ENCODE peak calls at places on chromosome 14, in ten cellular contexts. C is OCI-LY7, S is WTC11, A is epithelial cell of esophagus, V is AG09319, G is mucosa of descending colon, B is AG10803, K is IMR-90, U is neural crest cell, L is fibroblast of pulmonary artery. D is an unnamed sample.

GRCh38 chr14:106843951-106844483 is 1317.6 kb downstream of the TMEM121 start:
- DNase-seq in G (peak), L (no peak), C (peak), B (no peak), V (no peak), A (no peak), S (no peak), U (no peak), K (no peak), D (peak)

GRCh38 chr14:60775296-60775695 is 40.7 kb downstream of the MNAT1 start:
- DNase-seq in V (no peak), K (peak), S (no peak), C (no peak), A (peak), B (peak), U (no peak), L (peak), G (no peak), D (no peak)

GRCh38 chr14:74505831-74506230 is 12.3 kb downstream of the ISCA2 start:
- DNase-seq in A (no peak), G (peak), C (peak), L (no peak), V (no peak), K (no peak), U (no peak), S (no peak), B (no peak), D (no peak)

GRCh38 chr14:96739511-96739910 is 57.7 kb upstream of the VRK1 start:
- DNase-seq in U (no peak), B (no peak), A (no peak), S (no peak), L (no peak), V (no peak), K (no peak), C (no peak), G (no peak), D (no peak)

GRCh38 chr14:37013116-37013515 is 159.3 kb downstream of the SLC25A21 start:
- DNase-seq in C (no peak), G (no peak), L (no peak), S (no peak), V (no peak), B (no peak), K (no peak), U (no peak), A (no peak), D (no peak)

GRCh38 chr14:41609704-41610183 is 3.1 kb downstream of the LRFN5 start:
- DNase-seq in K (peak), U (peak), G (no peak), B (peak), V (no peak), L (peak), A (no peak), S (peak), C (no peak), D (no peak)

GRCh38 chr14:43790681-43791080 is 716.4 kb downstream of the FSCB start:
- DNase-seq in V (no peak), S (no peak), B (no peak), K (no peak), G (no peak), A (peak), C (no peak), L (no peak), U (no peak), D (no peak)

GRCh38 chr14:73977896-73978295 is 27.8 kb downstream of the COQ6 start:
- DNase-seq in K (peak), A (peak), G (no peak), V (no peak), L (peak), U (no peak), B (no peak), C (no peak), S (no peak), D (no peak)

GRCh38 chr14:88559852-88560251 is 3.0 kb upstream of the ZC3H14 start:
- DNase-seq in L (peak), V (no peak), B (peak), C (peak), K (peak), U (no peak), A (peak), G (no peak), S (no peak), D (peak)

GRCh38 chr14:46197856-46198255 is 453.7 kb downstream of the RPL10L start:
- DNase-seq in L (no peak), A (no peak), G (no peak), B (no peak), K (no peak), V (no peak), S (no peak), C (no peak), U (no peak), D (no peak)

GRCh38 chr14:51248041-51248987 is 8.3 kb downstream of the TMX1 start:
- DNase-seq in B (no peak), G (no peak), U (no peak), K (no peak), A (no peak), S (no peak), C (peak), L (no peak), V (no peak), D (no peak)

GRCh38 chr14:27605298-27605697 is 1007.5 kb upstream of the NOVA1 start:
- DNase-seq in L (peak), K (no peak), G (no peak), C (no peak), U (no peak), S (no peak), V (no peak), B (no peak), A (peak), D (no peak)

GRCh38 chr14:89343356-89343755 is 73.7 kb downstream of the FOXN3 start:
- DNase-seq in U (no peak), L (no peak), S (no peak), A (no peak), K (no peak), B (no peak), V (no peak), G (no peak), C (no peak), D (no peak)

GRCh38 chr14:20732477-20732876 is 13.2 kb upstream of the EDDM3A start:
- DNase-seq in K (no peak), V (no peak), S (no peak), A (no peak), G (no peak), L (no peak), B (no peak), C (no peak), U (no peak), D (no peak)

GRCh38 chr14:101250336-101250947 is 310.9 kb upstream of the DIO3 start:
- DNase-seq in G (no peak), U (no peak), S (no peak), C (no peak), L (no peak), B (no peak), A (no peak), V (no peak), K (no peak), D (no peak)

GRCh38 chr14:58755026-58755929 is 117.5 kb downstream of the DACT1 start:
- DNase-seq in S (no peak), G (peak), U (no peak), L (no peak), A (no peak), B (no peak), K (no peak), V (no peak), C (no peak), D (no peak)

GRCh38 chr14:88479574-88479987 is 75.2 kb downstream of the PTPN21 start:
- DNase-seq in K (no peak), U (no peak), L (no peak), S (no peak), A (no peak), G (no peak), B (no peak), C (no peak), V (no peak), D (no peak)

GRCh38 chr14:77869350-77869749 is 69.4 kb downstream of the ADCK1 start:
- DNase-seq in B (no peak), U (no peak), A (no peak), G (no peak), K (no peak), V (no peak), S (no peak), C (no peak), L (no peak), D (no peak)

GRCh38 chr14:91482278-91483023 is 27.7 kb downstream of the PPP4R3A start:
- DNase-seq in A (no peak), K (peak), G (no peak), C (no peak), V (no peak), B (peak), L (peak), S (no peak), U (no peak), D (peak)

GRCh38 chr14:39102265-39102968 is 618 bp downstream of the SEC23A start:
- DNase-seq in K (peak), C (no peak), A (peak), B (no peak), S (no peak), G (peak), L (peak), V (no peak), U (no peak), D (peak)

GRCh38 chr14:67526676-67527459 is 6.2 kb upstream of the PLEKHH1 start:
- DNase-seq in B (peak), S (peak), V (peak), L (peak), A (peak), C (peak), G (peak), U (peak), K (peak), D (peak)

GRCh38 chr14:74293621-74294020 is 9.1 kb downstream of the ABCD4 start:
- DNase-seq in G (no peak), V (no peak), A (no peak), B (no peak), S (no peak), C (no peak), U (no peak), K (no peak), L (no peak), D (no peak)

GRCh38 chr14:62213516-62213915 is 451.3 kb downstream of the SNAPC1 start:
- DNase-seq in B (no peak), K (peak), U (no peak), S (no peak), L (peak), V (no peak), A (peak), C (no peak), G (no peak), D (peak)

GRCh38 chr14:58298477-58298879 is at the start of gene ARID4A:
- DNase-seq in S (peak), K (no peak), C (no peak), G (peak), B (peak), U (peak), A (no peak), L (no peak), V (no peak), D (no peak)

GRCh38 chr14:100818221-100818699 is 7.7 kb upstream of the MEG3 start:
- DNase-seq in A (no peak), L (no peak), S (no peak), U (no peak), G (no peak), C (no peak), V (no peak), K (no peak), B (no peak), D (no peak)

GRCh38 chr14:26383286-26383685 is 214.5 kb downstream of the NOVA1 start:
- DNase-seq in K (no peak), B (no peak), U (no peak), A (no peak), L (no peak), V (no peak), G (no peak), S (no peak), C (no peak), D (no peak)

GRCh38 chr14:72196237-72196636 is 264.0 kb downstream of the RGS6 start:
- DNase-seq in B (no peak), S (no peak), A (no peak), G (no peak), C (no peak), L (no peak), K (no peak), U (no peak), V (no peak), D (no peak)

GRCh38 chr14:90564496-90564895 is 167.7 kb downstream of the CALM1 start:
- DNase-seq in V (no peak), G (no peak), U (no peak), L (no peak), A (no peak), C (no peak), B (no peak), K (no peak), S (no peak), D (no peak)

GRCh38 chr14:61076531-61076930 is 95.5 kb downstream of the SLC38A6 start:
- DNase-seq in V (no peak), A (peak), U (no peak), K (peak), S (no peak), B (peak), L (peak), G (no peak), C (peak), D (peak)

GRCh38 chr14:55446833-55447232 is 6.4 kb upstream of the TBPL2 start:
- DNase-seq in K (peak), S (no peak), U (no peak), V (peak), B (peak), C (no peak), G (no peak), A (peak), L (peak), D (peak)

GRCh38 chr14:56894591-56894991 is 84.3 kb upstream of the OTX2 start:
- DNase-seq in S (no peak), B (no peak), U (no peak), K (no peak), C (no peak), V (no peak), L (no peak), A (no peak), G (no peak), D (no peak)

GRCh38 chr14:20652996-20653975 is 11.8 kb upstream of the OR6S1 start:
- DNase-seq in L (peak), V (peak), C (no peak), G (no peak), B (peak), K (peak), S (peak), A (peak), U (peak), D (peak)

GRCh38 chr14:38959021-38959420 is 144.0 kb downstream of the SEC23A start:
- DNase-seq in L (no peak), U (no peak), G (no peak), V (no peak), K (no peak), A (no peak), B (no peak), S (no peak), C (no peak), D (no peak)

GRCh38 chr14:90886297-90886830 is 70.1 kb upstream of the TTC7B start:
- DNase-seq in S (no peak), V (no peak), A (no peak), K (no peak), C (no peak), L (no peak), G (no peak), U (no peak), B (no peak), D (no peak)

DNA sequence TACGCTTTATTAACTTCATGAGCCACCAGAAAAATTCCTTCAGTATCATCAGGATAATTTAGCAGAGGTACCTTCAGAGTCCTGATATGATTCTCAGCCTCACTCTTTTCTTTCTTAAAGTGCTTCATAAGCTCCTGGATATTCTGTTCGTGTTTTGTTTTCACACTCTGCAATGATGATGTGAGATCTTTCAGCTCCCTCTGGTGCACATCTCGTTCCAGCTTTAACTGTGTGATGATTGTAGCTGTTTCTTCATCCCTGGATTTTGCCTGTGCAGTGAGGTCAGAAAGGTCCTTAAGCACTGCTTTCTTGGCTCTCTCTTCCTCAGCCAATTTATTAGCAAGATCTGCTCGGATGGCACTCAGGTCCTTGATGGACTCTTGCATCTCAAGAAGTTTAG is 156.7 kb downstream of the CEP128 start:
- DNase-seq in G (no peak), L (peak), V (peak), K (peak), A (no peak), B (peak), S (no peak), U (no peak), C (no peak), D (no peak)
- TF ChIP-seq CTCF in G (no peak), L (peak), V (peak), K (peak), A (no peak), B (peak), S (no peak), U (no peak), C (no peak), D (no peak)

DNA sequence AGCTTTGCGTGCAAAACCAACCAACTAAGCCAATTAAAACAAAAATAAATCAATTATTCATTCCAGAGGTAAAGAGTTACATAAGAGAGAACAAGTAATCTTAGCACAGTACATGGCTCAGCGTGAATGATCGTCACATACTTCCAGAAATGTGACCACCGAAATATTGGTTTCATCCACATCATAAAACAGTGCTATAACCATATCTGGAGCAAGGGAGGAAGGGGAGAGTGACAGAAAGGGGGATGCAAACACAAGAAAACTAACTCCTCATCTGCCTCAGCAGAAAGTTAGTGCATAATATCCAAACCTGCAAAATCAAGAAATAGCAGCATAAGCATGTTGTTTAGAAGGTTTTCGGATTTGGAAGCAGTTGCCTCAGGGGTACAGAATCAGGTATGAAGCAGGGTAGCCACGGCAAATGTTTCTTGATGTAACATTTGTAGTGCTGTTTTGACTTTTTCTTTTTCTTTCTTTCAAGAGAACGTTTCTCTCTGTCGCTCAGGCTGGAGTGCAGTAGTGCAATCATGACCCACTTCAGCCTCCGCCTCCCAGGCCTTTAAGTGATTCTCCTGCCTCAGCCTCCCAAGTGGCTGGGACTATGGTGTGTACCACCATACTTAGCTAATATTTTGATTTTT is 93.9 kb upstream of the EGLN3 start:
- DNase-seq in B (no peak), S (no peak), L (no peak), V (no peak), G (no peak), U (no peak), C (no peak), A (no peak), K (no peak), D (no peak)
- TF ChIP-seq CTCF in B (no peak), S (no peak), L (no peak), V (no peak), G (no peak), U (no peak), C (no peak), A (no peak), K (no peak), D (no peak)

DNA sequence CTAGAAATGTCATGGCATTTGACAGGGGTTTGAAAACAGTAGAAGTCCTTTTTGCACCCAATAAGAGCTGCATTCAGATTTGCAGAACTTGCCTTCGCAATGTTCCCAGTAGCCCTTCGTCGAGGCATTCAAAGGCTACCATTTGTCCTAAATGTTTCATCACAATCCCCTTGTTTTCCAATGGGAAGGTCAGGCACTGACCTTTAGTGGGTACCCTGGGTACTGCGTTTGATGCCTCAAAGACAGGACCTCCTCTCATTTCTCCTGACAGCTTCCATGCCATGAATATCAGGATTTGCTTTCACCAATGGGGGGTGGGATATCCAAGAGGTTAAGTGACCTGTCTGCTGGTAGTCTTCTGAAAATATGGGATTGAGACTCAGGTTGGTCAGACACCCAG is 1063.1 kb downstream of the BCL11B start:
- DNase-seq in U (no peak), A (no peak), S (no peak), B (no peak), G (no peak), L (no peak), K (no peak), V (no peak), C (no peak), D (no peak)
- TF ChIP-seq CTCF in U (no peak), A (no peak), S (no peak), B (no peak), G (no peak), L (no peak), K (no peak), V (no peak), C (no peak), D (no peak)

DNA sequence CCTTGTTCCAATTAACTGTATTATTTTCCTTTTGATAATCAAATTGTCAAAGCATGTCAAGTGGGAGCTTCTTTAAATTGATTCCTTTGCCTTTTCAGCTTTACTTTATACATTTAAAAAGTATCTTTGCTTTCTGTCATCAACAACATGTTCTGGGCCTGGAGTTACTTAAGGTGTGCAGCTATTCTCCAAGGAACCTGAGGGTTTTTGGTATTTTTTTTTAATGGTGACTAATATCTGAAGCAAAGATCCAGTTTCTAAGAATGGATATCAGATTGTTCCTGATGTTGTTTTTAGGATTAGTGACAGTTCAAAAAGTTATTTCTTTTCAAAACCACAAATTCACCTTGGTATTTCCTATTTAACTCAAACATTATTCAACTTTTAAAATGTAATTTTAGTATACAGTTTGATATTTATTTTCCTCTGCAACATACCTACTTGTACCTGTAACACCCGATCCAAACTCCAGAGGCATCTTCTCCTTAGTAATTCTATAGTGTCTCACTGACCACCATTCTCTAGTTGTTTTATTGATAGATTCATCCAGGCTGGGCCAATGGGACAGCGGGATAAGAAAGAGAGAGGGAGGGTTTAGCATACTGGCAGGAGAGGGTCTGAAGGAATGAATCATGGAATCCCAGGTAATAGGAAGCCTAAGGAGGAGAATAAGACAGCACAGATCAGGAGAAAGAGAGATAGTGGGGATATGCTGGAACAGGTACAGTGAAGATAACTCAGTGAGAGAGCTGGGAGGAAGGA is 3.1 kb downstream of the CBLN3 start:
- DNase-seq in V (no peak), U (no peak), G (no peak), C (no peak), K (no peak), L (no peak), B (no peak), S (no peak), A (peak), D (no peak)
- TF ChIP-seq CTCF in V (no peak), U (no peak), G (no peak), C (no peak), K (no peak), L (no peak), B (no peak), S (no peak), A (no peak), D (no peak)

GRCh38 chr14:68659021-68659931 is 133.6 kb downstream of the ZFP36L1 start:
- DNase-seq in A (no peak), G (no peak), V (no peak), C (no peak), B (peak), K (peak), L (peak), S (no peak), U (no peak), D (no peak)
- TF ChIP-seq CTCF in A (no peak), G (no peak), V (no peak), C (no peak), B (peak), K (peak), L (no peak), S (no peak), U (no peak), D (no peak)

GRCh38 chr14:22185191-22185590 is 403.8 kb downstream of the DAD1 start:
- DNase-seq in L (peak), C (peak), B (no peak), V (no peak), G (no peak), A (peak), K (peak), S (no peak), U (no peak), D (peak)
- TF ChIP-seq CTCF in L (no peak), C (peak), B (no peak), V (no peak), G (no peak), A (peak), K (peak), S (no peak), U (no peak), D (no peak)

D was measured in MCF 10A.